ENCODE peak calls at places on chromosomes 5 and 9, in four cellular contexts. One of them, this sample, is unnamed.

GRCh38 chr9:92610470-92611420 is 59.2 kb downstream of the IPPK start:
- DNase-seq in stimulated activated CD4-positive, alpha-beta T cell treated with anti-CD3 and anti-CD28 coated beads, Interleukin-12 subunit alpha, Interleukin-12 subunit beta, amount 100 ng/mL, for 4 hours: no peak
- DNase-seq in AG09319: no peak
- DNase-seq in iris pigment epithelial cell: no peak
- DNase-seq in this sample: no peak

GRCh38 chr5:152456815-152457443 is 51.9 kb upstream of the NMUR2 start:
- DNase-seq in stimulated activated CD4-positive, alpha-beta T cell treated with anti-CD3 and anti-CD28 coated beads, Interleukin-12 subunit alpha, Interleukin-12 subunit beta, amount 100 ng/mL, for 4 hours: no peak
- DNase-seq in AG09319: no peak
- DNase-seq in iris pigment epithelial cell: no peak
- DNase-seq in this sample: peak; percentile 46

GRCh38 chr5:154086641-154087040 is 47.9 kb downstream of the MFAP3 start:
- DNase-seq in stimulated activated CD4-positive, alpha-beta T cell treated with anti-CD3 and anti-CD28 coated beads, Interleukin-12 subunit alpha, Interleukin-12 subunit beta, amount 100 ng/mL, for 4 hours: no peak
- DNase-seq in AG09319: no peak
- DNase-seq in iris pigment epithelial cell: no peak
- DNase-seq in this sample: no peak

GRCh38 chr5:77398896-77399295 is 93.2 kb downstream of the WDR41 start:
- DNase-seq in stimulated activated CD4-positive, alpha-beta T cell treated with anti-CD3 and anti-CD28 coated beads, Interleukin-12 subunit alpha, Interleukin-12 subunit beta, amount 100 ng/mL, for 4 hours: no peak
- DNase-seq in AG09319: no peak
- DNase-seq in iris pigment epithelial cell: peak; percentile 18
- DNase-seq in this sample: no peak

GRCh38 chr9:133492061-133493021 is 13.4 kb upstream of the SLC2A6 start:
- DNase-seq in stimulated activated CD4-positive, alpha-beta T cell treated with anti-CD3 and anti-CD28 coated beads, Interleukin-12 subunit alpha, Interleukin-12 subunit beta, amount 100 ng/mL, for 4 hours: no peak
- DNase-seq in AG09319: no peak
- DNase-seq in iris pigment epithelial cell: no peak
- DNase-seq in this sample: peak; percentile 57

GRCh38 chr5:172920447-172920849 is 38.8 kb upstream of the RPL26L1 start:
- DNase-seq in stimulated activated CD4-positive, alpha-beta T cell treated with anti-CD3 and anti-CD28 coated beads, Interleukin-12 subunit alpha, Interleukin-12 subunit beta, amount 100 ng/mL, for 4 hours: no peak
- DNase-seq in AG09319: no peak
- DNase-seq in iris pigment epithelial cell: peak; percentile 99
- DNase-seq in this sample: no peak

GRCh38 chr9:26744362-26744965 is 148.1 kb downstream of the CAAP1 start:
- DNase-seq in stimulated activated CD4-positive, alpha-beta T cell treated with anti-CD3 and anti-CD28 coated beads, Interleukin-12 subunit alpha, Interleukin-12 subunit beta, amount 100 ng/mL, for 4 hours: no peak
- DNase-seq in AG09319: peak; percentile 2
- DNase-seq in iris pigment epithelial cell: peak; percentile 28
- DNase-seq in this sample: peak; percentile 63

GRCh38 chr9:128280084-128280622 is 4.1 kb downstream of the SWI5 start:
- DNase-seq in stimulated activated CD4-positive, alpha-beta T cell treated with anti-CD3 and anti-CD28 coated beads, Interleukin-12 subunit alpha, Interleukin-12 subunit beta, amount 100 ng/mL, for 4 hours: no peak
- DNase-seq in AG09319: no peak
- DNase-seq in iris pigment epithelial cell: peak; percentile 19
- DNase-seq in this sample: no peak

GRCh38 chr9:126413470-126414051 is 86.9 kb downstream of the MVB12B start:
- DNase-seq in stimulated activated CD4-positive, alpha-beta T cell treated with anti-CD3 and anti-CD28 coated beads, Interleukin-12 subunit alpha, Interleukin-12 subunit beta, amount 100 ng/mL, for 4 hours: no peak
- DNase-seq in AG09319: no peak
- DNase-seq in iris pigment epithelial cell: no peak
- DNase-seq in this sample: peak; percentile 95

GRCh38 chr5:169923988-169924387 is 56.3 kb downstream of the INSYN2B start:
- DNase-seq in stimulated activated CD4-positive, alpha-beta T cell treated with anti-CD3 and anti-CD28 coated beads, Interleukin-12 subunit alpha, Interleukin-12 subunit beta, amount 100 ng/mL, for 4 hours: no peak
- DNase-seq in AG09319: no peak
- DNase-seq in iris pigment epithelial cell: no peak
- DNase-seq in this sample: no peak

GRCh38 chr9:106757539-106757938 is 105.4 kb upstream of the ZNF462 start:
- DNase-seq in stimulated activated CD4-positive, alpha-beta T cell treated with anti-CD3 and anti-CD28 coated beads, Interleukin-12 subunit alpha, Interleukin-12 subunit beta, amount 100 ng/mL, for 4 hours: no peak
- DNase-seq in AG09319: no peak
- DNase-seq in iris pigment epithelial cell: no peak
- DNase-seq in this sample: no peak

GRCh38 chr9:119761737-119762136 is 392.5 kb upstream of the BRINP1 start:
- DNase-seq in stimulated activated CD4-positive, alpha-beta T cell treated with anti-CD3 and anti-CD28 coated beads, Interleukin-12 subunit alpha, Interleukin-12 subunit beta, amount 100 ng/mL, for 4 hours: no peak
- DNase-seq in AG09319: no peak
- DNase-seq in iris pigment epithelial cell: no peak
- DNase-seq in this sample: peak; percentile 35

GRCh38 chr5:154756203-154756870 is 1.2 kb downstream of the LARP1 start:
- DNase-seq in stimulated activated CD4-positive, alpha-beta T cell treated with anti-CD3 and anti-CD28 coated beads, Interleukin-12 subunit alpha, Interleukin-12 subunit beta, amount 100 ng/mL, for 4 hours: peak; percentile 33
- DNase-seq in AG09319: no peak
- DNase-seq in iris pigment epithelial cell: no peak
- DNase-seq in this sample: peak; percentile 74

GRCh38 chr9:110183208-110184145 is 24.5 kb downstream of the C9orf152 start:
- DNase-seq in stimulated activated CD4-positive, alpha-beta T cell treated with anti-CD3 and anti-CD28 coated beads, Interleukin-12 subunit alpha, Interleukin-12 subunit beta, amount 100 ng/mL, for 4 hours: peak; percentile 32
- DNase-seq in AG09319: no peak
- DNase-seq in iris pigment epithelial cell: peak; percentile 71
- DNase-seq in this sample: peak; percentile 88

GRCh38 chr9:120985759-120986353 is 59.3 kb upstream of the TRAF1 start:
- DNase-seq in stimulated activated CD4-positive, alpha-beta T cell treated with anti-CD3 and anti-CD28 coated beads, Interleukin-12 subunit alpha, Interleukin-12 subunit beta, amount 100 ng/mL, for 4 hours: no peak
- DNase-seq in AG09319: peak; percentile 41
- DNase-seq in iris pigment epithelial cell: peak; percentile 67
- DNase-seq in this sample: peak; percentile 76

GRCh38 chr9:5863092-5863746 is 27.5 kb upstream of the MLANA start:
- DNase-seq in stimulated activated CD4-positive, alpha-beta T cell treated with anti-CD3 and anti-CD28 coated beads, Interleukin-12 subunit alpha, Interleukin-12 subunit beta, amount 100 ng/mL, for 4 hours: no peak
- DNase-seq in AG09319: no peak
- DNase-seq in iris pigment epithelial cell: no peak
- DNase-seq in this sample: no peak

GRCh38 chr5:82257729-82258128 is 20.4 kb downstream of the RPS23 start:
- DNase-seq in stimulated activated CD4-positive, alpha-beta T cell treated with anti-CD3 and anti-CD28 coated beads, Interleukin-12 subunit alpha, Interleukin-12 subunit beta, amount 100 ng/mL, for 4 hours: no peak
- DNase-seq in AG09319: no peak
- DNase-seq in iris pigment epithelial cell: no peak
- DNase-seq in this sample: no peak

GRCh38 chr5:133995903-133996563 is 8.7 kb downstream of the VDAC1 start:
- DNase-seq in stimulated activated CD4-positive, alpha-beta T cell treated with anti-CD3 and anti-CD28 coated beads, Interleukin-12 subunit alpha, Interleukin-12 subunit beta, amount 100 ng/mL, for 4 hours: no peak
- DNase-seq in AG09319: no peak
- DNase-seq in iris pigment epithelial cell: peak; percentile 29
- DNase-seq in this sample: no peak

GRCh38 chr5:139640432-139641115 is 7.6 kb upstream of the CXXC5 start:
- DNase-seq in stimulated activated CD4-positive, alpha-beta T cell treated with anti-CD3 and anti-CD28 coated beads, Interleukin-12 subunit alpha, Interleukin-12 subunit beta, amount 100 ng/mL, for 4 hours: no peak
- DNase-seq in AG09319: no peak
- DNase-seq in iris pigment epithelial cell: no peak
- DNase-seq in this sample: no peak

GRCh38 chr5:72300590-72301339 is 19.3 kb downstream of the MRPS27 start:
- DNase-seq in stimulated activated CD4-positive, alpha-beta T cell treated with anti-CD3 and anti-CD28 coated beads, Interleukin-12 subunit alpha, Interleukin-12 subunit beta, amount 100 ng/mL, for 4 hours: no peak
- DNase-seq in AG09319: no peak
- DNase-seq in iris pigment epithelial cell: no peak
- DNase-seq in this sample: no peak